ENCODE peak calls at places on chromosomes 13 and 19, in seven cellular contexts. Q is AG04450; O is T1000; N is GM13976; P is astrocyte of the hippocampus; J is LNCaP clone FGC; C is activated naive CD4-positive, alpha-beta T cell treated with anti-CD3 and anti-CD28 coated beads, Interleukin-2, amount 10 ng/mL, durations not matched to agents 7 days and 5 days. S is an unnamed sample.

GRCh38 chr13:37599509-37599908 is 941 bp upstream of the POSTN start:
- DNase-seq in Q (no peak), O (no peak), N (no peak), P (no peak), J (no peak), C (no peak), S (no peak)

GRCh38 chr13:87669379-87669978 is 1.7 kb upstream of the SLITRK5 start:
- DNase-seq in Q (no peak), O (no peak), N (peak; percentile 33), P (peak; percentile 54), J (no peak), C (no peak), S (no peak)

GRCh38 chr19:17281391-17282304 is at the start of gene ANKLE1:
- DNase-seq in Q (no peak), O (peak; percentile 37), N (peak; percentile 86), P (peak; percentile 54), J (no peak), C (peak; percentile 67), S (no peak)

GRCh38 chr13:108154421-108154858 is 60.9 kb downstream of the LIG4 start:
- DNase-seq in Q (no peak), O (no peak), N (no peak), P (peak; percentile 40), J (no peak), C (no peak), S (no peak)

GRCh38 chr19:11339254-11340098 is at the start of gene RAB3D:
- DNase-seq in Q (peak; percentile 63), O (peak; percentile 56), N (peak; percentile 98), P (peak; percentile 91), J (peak; percentile 87), C (peak; percentile 88), S (peak; percentile 57)

GRCh38 chr13:52001120-52001731 is 10.0 kb downstream of the ATP7B start:
- DNase-seq in Q (peak; percentile 11), O (no peak), N (peak; percentile 77), P (peak; percentile 36), J (no peak), C (no peak), S (peak; percentile 11)

GRCh38 chr19:29714371-29714952 is 599 bp downstream of the C19orf12 start:
- DNase-seq in Q (no peak), O (no peak), N (peak; percentile 47), P (no peak), J (no peak), C (peak; percentile 75), S (no peak)

GRCh38 chr19:29143183-29143582 is 69.8 kb downstream of the UQCRFS1 start:
- DNase-seq in Q (no peak), O (no peak), N (no peak), P (no peak), J (no peak), C (no peak), S (no peak)

GRCh38 chr19:56120371-56121179 is 520 bp downstream of the ZNF787 start:
- DNase-seq in Q (no peak), O (peak; percentile 73), N (peak; percentile 92), P (peak; percentile 90), J (no peak), C (peak; percentile 78), S (peak; percentile 43)

GRCh38 chr13:78241278-78241919 is 322.8 kb upstream of the EDNRB start:
- DNase-seq in Q (peak; percentile 2), O (no peak), N (peak; percentile 7), P (peak; percentile 50), J (no peak), C (peak; percentile 43), S (no peak)

GRCh38 chr13:106369858-106370257 is 165.6 kb downstream of the EFNB2 start:
- DNase-seq in Q (no peak), O (no peak), N (no peak), P (no peak), J (no peak), C (no peak), S (no peak)

GRCh38 chr13:99434258-99434788 is 66.9 kb upstream of the TM9SF2 start:
- DNase-seq in Q (no peak), O (no peak), N (no peak), P (no peak), J (no peak), C (peak; percentile 81), S (no peak)

GRCh38 chr19:32674153-32674958 is 624 bp downstream of the ANKRD27 start:
- DNase-seq in Q (no peak), O (no peak), N (no peak), P (peak; percentile 35), J (no peak), C (no peak), S (no peak)

GRCh38 chr13:112684444-112684843 is 5.4 kb upstream of the ATP11A start:
- DNase-seq in Q (no peak), O (no peak), N (no peak), P (no peak), J (no peak), C (no peak), S (no peak)

GRCh38 chr13:34044660-34045080 is 226.7 kb downstream of the RFC3 start:
- DNase-seq in Q (peak; percentile 18), O (peak; percentile 20), N (no peak), P (peak; percentile 92), J (no peak), C (no peak), S (no peak)

GRCh38 chr19:6580313-6580712 is 10.6 kb downstream of the CD70 start:
- DNase-seq in Q (no peak), O (no peak), N (no peak), P (peak; percentile 64), J (no peak), C (no peak), S (no peak)

GRCh38 chr13:63449549-63449948 is 2033.9 kb upstream of the PCDH20 start:
- DNase-seq in Q (no peak), O (no peak), N (no peak), P (no peak), J (no peak), C (no peak), S (no peak)

GRCh38 chr13:33485247-33485646 is 199.7 kb upstream of the STARD13 start:
- DNase-seq in Q (no peak), O (no peak), N (no peak), P (no peak), J (no peak), C (no peak), S (no peak)

GRCh38 chr19:13981021-13981420 is 25.1 kb downstream of the RFX1 start:
- DNase-seq in Q (no peak), O (no peak), N (no peak), P (no peak), J (no peak), C (no peak), S (no peak)

GRCh38 chr19:46416077-46416709 is 2.8 kb upstream of the CCDC8 start:
- DNase-seq in Q (peak; percentile 65), O (peak; percentile 67), N (no peak), P (peak; percentile 97), J (no peak), C (peak; percentile 39), S (no peak)

GRCh38 chr19:48964205-48965032 is 690 bp upstream of the FTL start:
- DNase-seq in Q (no peak), O (no peak), N (no peak), P (peak; percentile 25), J (no peak), C (peak; percentile 32), S (no peak)

GRCh38 chr13:76019421-76020044 is 383.4 kb downstream of the LMO7 start:
- DNase-seq in Q (no peak), O (no peak), N (no peak), P (peak; percentile 26), J (no peak), C (no peak), S (no peak)

GRCh38 chr19:55638864-55639359 is 1.9 kb upstream of the ZNF580 start:
- DNase-seq in Q (no peak), O (peak; percentile 6), N (no peak), P (peak; percentile 41), J (no peak), C (peak; percentile 75), S (no peak)

GRCh38 chr19:15283141-15283885 is 49.0 kb downstream of the BRD4 start:
- DNase-seq in Q (peak; percentile 33), O (no peak), N (no peak), P (peak; percentile 77), J (no peak), C (no peak), S (no peak)

GRCh38 chr13:49683489-49683888 is 7.8 kb downstream of the EBPL start:
- DNase-seq in Q (no peak), O (no peak), N (peak; percentile 36), P (no peak), J (no peak), C (no peak), S (no peak)

GRCh38 chr19:57947088-57947418 is 453 bp downstream of the ZNF256 start:
- DNase-seq in Q (no peak), O (no peak), N (no peak), P (no peak), J (no peak), C (no peak), S (no peak)

GRCh38 chr13:31385534-31385933 is 185.8 kb downstream of the B3GLCT start:
- DNase-seq in Q (no peak), O (no peak), N (no peak), P (no peak), J (no peak), C (no peak), S (no peak)

GRCh38 chr13:45231722-45232121 is 30.9 kb upstream of the KCTD4 start:
- DNase-seq in Q (no peak), O (no peak), N (peak; percentile 17), P (peak; percentile 45), J (no peak), C (no peak), S (no peak)

GRCh38 chr13:113291997-113292862 is 4.8 kb upstream of the LAMP1 start:
- DNase-seq in Q (no peak), O (no peak), N (no peak), P (peak; percentile 20), J (no peak), C (peak; percentile 27), S (no peak)

GRCh38 chr19:49638360-49638759 is 1.6 kb downstream of the RRAS start:
- DNase-seq in Q (no peak), O (no peak), N (no peak), P (peak; percentile 42), J (no peak), C (no peak), S (no peak)

GRCh38 chr13:113545455-113545930 is 39.1 kb upstream of the TFDP1 start:
- DNase-seq in Q (no peak), O (peak; percentile 47), N (no peak), P (peak; percentile 48), J (no peak), C (no peak), S (no peak)

GRCh38 chr19:4284176-4284958 is 5.3 kb downstream of the SHD start:
- DNase-seq in Q (no peak), O (no peak), N (no peak), P (peak; percentile 37), J (no peak), C (no peak), S (no peak)

GRCh38 chr19:33422369-33423180 is 49.1 kb downstream of the CEBPG start:
- DNase-seq in Q (no peak), O (no peak), N (no peak), P (no peak), J (no peak), C (no peak), S (no peak)

GRCh38 chr19:3025516-3025890 is 3.6 kb downstream of the TLE2 start:
- DNase-seq in Q (no peak), O (no peak), N (no peak), P (no peak), J (no peak), C (no peak), S (no peak)

GRCh38 chr13:47289578-47289977 is 392.7 kb upstream of the HTR2A start:
- DNase-seq in Q (no peak), O (no peak), N (no peak), P (peak; percentile 46), J (no peak), C (no peak), S (no peak)

GRCh38 chr13:51879133-51879532 is 17.4 kb downstream of the CCDC70 start:
- DNase-seq in Q (no peak), O (no peak), N (no peak), P (no peak), J (no peak), C (no peak), S (no peak)